ENCODE peak calls at places on chromosomes 3 and 15, in nine cellular contexts. O is Caco-2, F is osteoblast, N is GM23338, K is dorsolateral prefrontal cortex, H is upper lobe of right lung, E is left ventricle myocardium inferior, D is Peyer's patch, B is IMR-90. J is an unnamed sample.

GRCh38 chr15:45200001-45200798 is 12.4 kb upstream of the SHF start:
- DNase-seq in N (peak; percentile 87), O (peak; percentile 94), F (peak; percentile 74), D (peak; percentile 96), H (peak; percentile 94), E (peak; percentile 92), K (peak; percentile 94), B (peak; percentile 98), J (peak; percentile 89)

GRCh38 chr15:27757050-27757449 is 342.1 kb downstream of the OCA2 start:
- DNase-seq in B (no peak), D (no peak), H (no peak), K (no peak), E (no peak), F (no peak), N (no peak), O (no peak), J (no peak)

GRCh38 chr3:46896386-46896785 is 18.9 kb downstream of the PTH1R start:
- DNase-seq in B (no peak), N (no peak), O (no peak), H (no peak), E (peak; percentile 14), D (no peak), K (no peak), F (peak; percentile 81), J (no peak)

GRCh38 chr3:176967525-176967924 is 229.8 kb downstream of the TBL1XR1 start:
- DNase-seq in K (no peak), E (no peak), O (no peak), N (no peak), B (peak; percentile 22), D (no peak), H (no peak), F (no peak), J (no peak)

GRCh38 chr3:128551872-128552271 is 58.9 kb upstream of the GATA2 start:
- DNase-seq in H (no peak), B (no peak), E (no peak), D (no peak), O (no peak), F (no peak), N (no peak), K (no peak), J (no peak)

GRCh38 chr15:31606261-31606669 is 279.6 kb downstream of the KLF13 start:
- DNase-seq in E (no peak), B (peak; percentile 95), D (no peak), O (no peak), K (no peak), F (no peak), H (no peak), N (no peak), J (no peak)

GRCh38 chr15:26166429-26166828 is 303.3 kb upstream of the ATP10A start:
- DNase-seq in F (no peak), E (no peak), D (no peak), H (no peak), K (no peak), N (no peak), O (no peak), B (no peak), J (no peak)

GRCh38 chr3:150787741-150788370 is 24.9 kb upstream of the SIAH2 start:
- DNase-seq in B (peak; percentile 64), H (peak; percentile 95), N (peak; percentile 94), F (no peak), O (peak; percentile 80), D (peak; percentile 84), K (peak; percentile 78), E (peak; percentile 81), J (peak; percentile 26)

GRCh38 chr3:66615643-66616301 is 115.0 kb upstream of the LRIG1 start:
- DNase-seq in O (no peak), B (peak; percentile 81), K (no peak), H (no peak), F (no peak), E (no peak), N (no peak), D (no peak), J (no peak)

GRCh38 chr15:57541805-57542504 is 49.7 kb upstream of the MYZAP start:
- DNase-seq in B (peak; percentile 75), N (peak; percentile 84), F (peak; percentile 86), O (peak; percentile 74), H (no peak), D (peak; percentile 77), K (peak; percentile 49), E (peak; percentile 61), J (no peak)

GRCh38 chr15:64461577-64462162 is 1.3 kb downstream of the ZNF609 start:
- DNase-seq in B (peak; percentile 27), F (peak; percentile 86), E (no peak), O (peak; percentile 38), N (peak; percentile 56), D (no peak), K (no peak), H (no peak), J (peak; percentile 18)

GRCh38 chr3:70889162-70890045 is 577.0 kb upstream of the MDFIC2 start:
- DNase-seq in E (no peak), O (no peak), B (peak; percentile 15), D (no peak), H (no peak), N (no peak), F (no peak), K (no peak), J (no peak)

GRCh38 chr3:157130881-157131251 is 29.1 kb downstream of the CCNL1 start:
- DNase-seq in O (no peak), E (no peak), N (peak; percentile 53), D (no peak), F (no peak), K (no peak), B (no peak), H (no peak), J (no peak)
- TF ChIP-seq CTCF in O (no peak), E (no peak), N (no peak), D (no peak), F (no peak), K (no peak), B (no peak), H (no peak), J (no peak)

GRCh38 chr15:81299630-81300273 is 24.2 kb downstream of the STARD5 start:
- DNase-seq in N (no peak), K (no peak), H (no peak), E (no peak), F (no peak), D (no peak), B (no peak), O (no peak), J (no peak)
- H3K4me3 ChIP-seq in N (no peak overlapping the region), K (no peak overlapping the region), H (peak overlapping the region; percentile 49), E (peak overlapping the region; percentile 17), F (no peak overlapping the region), D (peak overlapping the region; percentile 36), B (no peak overlapping the region), O (no peak overlapping the region), J (peak overlapping the region; percentile 73)

DNA sequence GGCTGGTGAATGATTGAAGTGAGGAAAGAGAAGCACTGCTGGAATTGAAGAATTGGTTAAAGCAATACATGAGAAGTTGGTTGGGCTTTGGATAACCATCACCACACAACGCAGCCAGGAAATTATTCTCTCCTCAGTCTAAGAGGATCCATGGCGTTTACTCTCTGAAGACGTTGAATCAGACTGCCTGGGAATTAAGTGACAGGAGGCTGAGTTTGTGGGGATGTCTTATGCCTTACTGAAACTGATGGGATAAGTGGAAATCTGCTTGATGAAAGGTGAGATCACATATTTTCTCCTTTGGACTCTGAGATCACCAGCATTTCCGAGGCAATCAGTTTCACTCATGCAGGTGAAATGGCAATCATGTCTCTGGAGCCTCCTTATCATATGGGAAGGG is 456.1 kb upstream of the GBE1 start:
- DNase-seq in N (no peak), F (no peak), H (no peak), E (no peak), K (no peak), O (no peak), D (no peak), B (no peak), J (no peak)
- H3K27me3 ChIP-seq in N (no peaks in the 10 kb centered on the region), F (no peaks in the 10 kb centered on the region), H (no peaks in the 10 kb centered on the region), E (no peaks in the 10 kb centered on the region), K (no peaks in the 10 kb centered on the region), O (no peaks in the 10 kb centered on the region), D (no peaks in the 10 kb centered on the region), B (no peaks in the 10 kb centered on the region), J (no peaks in the 10 kb centered on the region)

GRCh38 chr3:184241141-184241446 is 7.7 kb downstream of the ALG3 start:
- DNase-seq in B (no peak), H (no peak), F (peak; percentile 31), E (no peak), O (no peak), D (no peak), K (no peak), N (no peak), J (no peak)

GRCh38 chr3:184239221-184239620 is 9.5 kb downstream of the ALG3 start:
- DNase-seq in D (no peak), O (no peak), H (no peak), N (no peak), F (peak; percentile 29), B (no peak), E (no peak), K (no peak), J (no peak)

GRCh38 chr3:184239710-184240109 is 9.1 kb downstream of the ALG3 start:
- DNase-seq in O (no peak), B (no peak), N (no peak), F (peak; percentile 66), H (no peak), E (no peak), D (no peak), K (no peak), J (no peak)

GRCh38 chr3:184241447-184242296 is 7.1 kb downstream of the ALG3 start:
- DNase-seq in O (no peak), D (peak; percentile 79), K (no peak), F (peak; percentile 90), H (peak; percentile 85), E (peak; percentile 45), N (peak; percentile 79), B (peak; percentile 21), J (no peak)

GRCh38 chr3:184240384-184241140 is 8.2 kb downstream of the ALG3 start:
- DNase-seq in N (peak; percentile 65), H (no peak), E (no peak), F (peak; percentile 92), K (no peak), O (no peak), D (no peak), B (peak; percentile 28), J (no peak)
- TF ChIP-seq CTCF in N (no peak), H (no peak), E (no peak), F (no peak), K (no peak), O (no peak), D (no peak), B (no peak), J (no peak)

DNA sequence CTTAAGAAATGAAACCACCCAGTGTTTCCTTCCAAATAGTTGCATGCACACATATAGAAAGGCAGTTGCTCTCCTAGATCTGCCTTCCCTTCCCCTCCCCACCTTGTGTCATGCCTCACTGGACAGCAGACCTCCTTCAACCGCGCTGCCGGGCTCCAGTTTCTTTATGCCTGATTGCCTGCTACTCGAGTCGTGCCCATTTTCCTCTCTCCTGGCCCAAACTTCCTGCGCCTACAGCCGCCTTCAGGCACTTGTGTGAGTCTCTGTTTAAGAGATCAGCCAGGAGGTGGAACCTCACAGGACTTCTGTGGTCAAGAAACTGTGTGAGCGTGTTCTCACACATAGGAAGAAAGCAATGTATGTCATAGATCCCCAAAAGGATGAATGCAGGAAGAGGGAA is 8.8 kb upstream of the FAM107A start:
- DNase-seq in E (no peak), N (no peak), H (no peak), B (no peak), D (no peak), K (no peak), F (no peak), O (no peak), J (no peak)
- H3K4me3 ChIP-seq in E (peak overlapping the region; percentile 66), N (peak overlapping the region; percentile 63), H (peak overlapping the region; percentile 60), B (no peak overlapping the region), D (no peak overlapping the region), K (peak overlapping the region; percentile 70), F (peak overlapping the region; percentile 75), O (no peak overlapping the region), J (no peak overlapping the region)

GRCh38 chr15:90871716-90872480 is 3.5 kb downstream of the FURIN start:
- DNase-seq in D (peak; percentile 69), N (peak; percentile 58), K (no peak), B (no peak), F (peak; percentile 90), O (no peak), E (no peak), H (no peak), J (no peak)
- H3K27me3 ChIP-seq in D (no peaks in the 10 kb centered on the region), N (no peaks in the 10 kb centered on the region), K (no peaks in the 10 kb centered on the region), B (no peaks in the 10 kb centered on the region), F (no peaks in the 10 kb centered on the region), O (no peaks in the 10 kb centered on the region), E (no peaks in the 10 kb centered on the region), H (no peaks in the 10 kb centered on the region), J (no peaks in the 10 kb centered on the region)